ENCODE peak calls at places on chromosome X, in nine cellular contexts. O is GM23248, Z is HCT116, N is HepG2, S is Karpas-422, F is endothelial cell of umbilical vein, E is WERI-Rb-1, Q is transverse colon, D is colonic mucosa. T is an unnamed sample.

GRCh38 chrX:125103693-125104092 is 216.0 kb upstream of the TEX13C start:
- DNase-seq in O (no peak), Z (no peak), N (no peak), S (no peak), F (no peak), E (no peak), Q (no peak), D (no peak), T (no peak)

GRCh38 chrX:56233682-56234081 is 1.5 kb downstream of the KLF8 start:
- DNase-seq in O (peak), Z (peak), N (no peak), S (no peak), F (no peak), E (no peak), Q (peak), D (peak), T (peak)

GRCh38 chrX:2627272-2627867 is 63.7 kb upstream of the CD99 start:
- DNase-seq in O (peak), Z (peak), N (peak), S (peak), F (peak), E (peak), Q (peak), D (peak), T (no peak)

GRCh38 chrX:32877592-32877991 is 333.8 kb downstream of the DMD start:
- DNase-seq in O (no peak), Z (no peak), N (no peak), S (no peak), F (no peak), E (no peak), Q (no peak), D (no peak), T (no peak)

GRCh38 chrX:138759217-138759943 is 47.9 kb upstream of the FGF13 start:
- DNase-seq in O (no peak), Z (no peak), N (no peak), S (no peak), F (no peak), E (no peak), Q (no peak), D (no peak), T (no peak)

GRCh38 chrX:129785160-129785947 is 5.6 kb downstream of the SASH3 start:
- DNase-seq in O (no peak), Z (no peak), N (no peak), S (no peak), F (no peak), E (no peak), Q (no peak), D (no peak), T (no peak)

GRCh38 chrX:39936886-39937770 is 160.6 kb downstream of the BCOR start:
- DNase-seq in O (no peak), Z (no peak), N (no peak), S (no peak), F (no peak), E (peak), Q (no peak), D (no peak), T (no peak)

GRCh38 chrX:15416133-15416993 is 32.1 kb upstream of the VEGFD start:
- DNase-seq in O (peak), Z (no peak), N (no peak), S (peak), F (no peak), E (no peak), Q (no peak), D (no peak), T (no peak)

GRCh38 chrX:129738466-129739308 is at the start of gene XPNPEP2:
- DNase-seq in O (peak), Z (no peak), N (no peak), S (no peak), F (no peak), E (no peak), Q (no peak), D (peak), T (peak)

GRCh38 chrX:52341493-52341892 is 27.3 kb upstream of the XAGE2 start:
- DNase-seq in O (peak), Z (peak), N (no peak), S (no peak), F (no peak), E (no peak), Q (no peak), D (no peak), T (no peak)

GRCh38 chrX:101656817-101657216 is 2.8 kb downstream of the ARMCX2 start:
- DNase-seq in O (no peak), Z (no peak), N (no peak), S (no peak), F (no peak), E (no peak), Q (no peak), D (no peak), T (no peak)

GRCh38 chrX:10615931-10616780 is 4.2 kb downstream of the MID1 start:
- DNase-seq in O (peak), Z (no peak), N (no peak), S (peak), F (peak), E (peak), Q (peak), D (peak), T (peak)

GRCh38 chrX:17788439-17788838 is 51.1 kb downstream of the SCML1 start:
- DNase-seq in O (peak), Z (peak), N (peak), S (peak), F (peak), E (peak), Q (peak), D (peak), T (no peak)

GRCh38 chrX:96480081-96480480 is 204.6 kb upstream of the DIAPH2 start:
- DNase-seq in O (peak), Z (no peak), N (no peak), S (no peak), F (peak), E (no peak), Q (no peak), D (no peak), T (no peak)

GRCh38 chrX:119647552-119648420 is 41.6 kb upstream of the NKRF start:
- DNase-seq in O (no peak), Z (no peak), N (no peak), S (no peak), F (no peak), E (no peak), Q (no peak), D (no peak), T (no peak)

GRCh38 chrX:10722804-10723364 is 102.5 kb upstream of the MID1 start:
- DNase-seq in O (peak), Z (peak), N (no peak), S (peak), F (peak), E (peak), Q (peak), D (peak), T (no peak)

GRCh38 chrX:9569875-9570274 is 105.0 kb downstream of the TBL1X start:
- DNase-seq in O (no peak), Z (no peak), N (no peak), S (no peak), F (no peak), E (no peak), Q (no peak), D (no peak), T (no peak)

GRCh38 chrX:119236599-119237525 is 777 bp downstream of the PGRMC1 start:
- DNase-seq in O (peak), Z (no peak), N (no peak), S (peak), F (peak), E (peak), Q (peak), D (peak), T (peak)

GRCh38 chrX:69808375-69808774 is 192.5 kb downstream of the EDA start:
- DNase-seq in O (no peak), Z (no peak), N (no peak), S (no peak), F (no peak), E (no peak), Q (no peak), D (no peak), T (no peak)

GRCh38 chrX:150361070-150361776 is 1.9 kb upstream of the MAMLD1 start:
- DNase-seq in O (peak), Z (no peak), N (no peak), S (peak), F (no peak), E (peak), Q (peak), D (no peak), T (no peak)

GRCh38 chrX:341541-342101 is 23.0 kb upstream of the GTPBP6 start:
- DNase-seq in O (no peak), Z (no peak), N (no peak), S (no peak), F (no peak), E (peak), Q (no peak), D (no peak), T (no peak)

GRCh38 chrX:19906293-19906692 is 18.9 kb upstream of the SH3KBP1 start:
- DNase-seq in O (no peak), Z (no peak), N (no peak), S (no peak), F (no peak), E (no peak), Q (no peak), D (no peak), T (no peak)

GRCh38 chrX:46730765-46731164 is 28.2 kb downstream of the SLC9A7 start:
- DNase-seq in O (no peak), Z (no peak), N (no peak), S (no peak), F (no peak), E (no peak), Q (no peak), D (no peak), T (no peak)
- H3K27ac ChIP-seq in O (no peak), Z (no peak), N (no peak), S (no peak), F (no peak), E (no peak), Q (no peak), D (no peak), T (no peak)

GRCh38 chrX:93673056-93673868 is at the start of gene NAP1L3:
- DNase-seq in O (peak), Z (no peak), N (peak), S (no peak), F (peak), E (no peak), Q (peak), D (peak), T (peak)

DNA sequence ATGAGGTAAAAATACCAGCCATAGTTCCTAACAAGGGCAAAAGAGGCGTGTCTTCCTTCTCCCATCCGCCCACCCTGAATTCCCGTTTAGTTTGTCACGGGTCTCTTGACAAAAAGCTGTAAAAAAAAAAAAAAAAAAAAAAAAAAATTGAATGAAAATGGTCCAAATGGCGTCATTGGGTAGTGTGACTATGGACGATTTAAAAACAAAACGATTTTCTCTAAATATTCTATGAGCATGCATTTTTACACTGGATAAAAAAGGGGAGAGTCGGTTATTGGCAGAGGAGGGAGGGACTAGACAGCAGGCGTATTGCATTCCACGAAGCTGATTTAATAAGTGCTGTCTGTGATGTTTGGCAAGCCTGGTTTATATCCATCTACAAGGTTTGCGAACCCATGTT is at the start of gene FAM133A:
- DNase-seq in O (peak), Z (no peak), N (no peak), S (no peak), F (no peak), E (no peak), Q (no peak), D (no peak), T (no peak)
- H3K4me3 ChIP-seq in O (peak), Z (no peak), N (peak), S (no peak), F (peak), E (peak), Q (peak), D (peak), T (peak)

GRCh38 chrX:23954396-23954795 is 46.6 kb downstream of the CXorf58 start:
- DNase-seq in O (no peak), Z (no peak), N (no peak), S (no peak), F (no peak), E (no peak), Q (no peak), D (no peak), T (no peak)
- H3K27ac ChIP-seq in O (no peak), Z (no peak), N (no peak), S (no peak), F (no peak), E (no peak), Q (no peak), D (no peak), T (no peak)

DNA sequence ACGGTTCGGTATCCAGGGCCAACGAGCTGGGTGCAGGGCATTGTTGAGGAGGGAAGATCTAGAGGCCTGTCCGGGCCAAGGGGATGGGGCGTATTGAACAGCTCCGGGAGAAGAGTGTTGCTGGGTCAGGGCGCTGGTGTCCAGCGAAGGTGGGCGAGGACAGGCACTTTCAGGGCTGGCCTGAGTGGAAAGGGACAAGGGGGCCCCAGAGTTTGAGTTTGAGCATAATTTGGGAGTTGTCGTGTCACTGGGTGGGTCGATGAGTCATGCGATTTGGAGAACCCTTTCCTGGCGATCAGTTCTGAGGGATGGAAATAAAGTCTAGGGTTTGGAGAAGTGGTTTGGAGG is 299 bp downstream of the PRRG3 start:
- DNase-seq in O (no peak), Z (no peak), N (no peak), S (no peak), F (no peak), E (no peak), Q (no peak), D (no peak), T (no peak)
- H3K4me3 ChIP-seq in O (no peak), Z (no peak), N (no peak), S (no peak), F (no peak), E (peak), Q (no peak), D (no peak), T (peak)